ENCODE peak calls at places on chromosomes 7 and 10, in six cellular contexts. B is HCT116, W is tibial artery, X is AG04450, E is AG04449, L is cardiac fibroblast. A is an unnamed sample.

GRCh38 chr10:79111427-79111826 is 42.7 kb downstream of the ZMIZ1 start:
- DNase-seq in B (no peak), W (no peak), X (no peak), E (peak), L (peak), A (no peak)

GRCh38 chr7:116591202-116592040 is 66.6 kb downstream of the CAV1 start:
- DNase-seq in B (peak), W (no peak), X (no peak), E (no peak), L (peak), A (peak)

GRCh38 chr7:36037121-36037662 is 115.9 kb upstream of the EEPD1 start:
- DNase-seq in B (no peak), W (peak), X (no peak), E (no peak), L (peak), A (peak)

GRCh38 chr7:79988642-79989041 is 146.0 kb upstream of the GNAI1 start:
- DNase-seq in B (no peak), W (no peak), X (peak), E (peak), L (peak), A (peak)

GRCh38 chr10:113957013-113957412 is 86.7 kb upstream of the ADRB1 start:
- DNase-seq in B (no peak), W (no peak), X (peak), E (peak), L (peak), A (peak)

GRCh38 chr7:115533785-115534184 is 496.8 kb downstream of the TFEC start:
- DNase-seq in B (no peak), W (no peak), X (no peak), E (no peak), L (no peak), A (peak)

GRCh38 chr7:24622646-24623182 is 49.5 kb downstream of the PALS2 start:
- DNase-seq in B (no peak), W (no peak), X (no peak), E (no peak), L (no peak), A (no peak)

GRCh38 chr10:100075426-100076220 is 6.0 kb downstream of the CPN1 start:
- DNase-seq in B (no peak), W (no peak), X (no peak), E (no peak), L (no peak), A (no peak)

GRCh38 chr7:98870071-98870651 is 347 bp upstream of the TMEM130 start:
- DNase-seq in B (no peak), W (peak), X (no peak), E (no peak), L (peak), A (peak)

GRCh38 chr7:41268874-41269273 is 434.0 kb downstream of the INHBA start:
- DNase-seq in B (no peak), W (no peak), X (no peak), E (no peak), L (no peak), A (no peak)

GRCh38 chr7:17558558-17559332 is 260.3 kb downstream of the AHR start:
- DNase-seq in B (no peak), W (no peak), X (no peak), E (no peak), L (peak), A (no peak)

GRCh38 chr7:84058311-84059076 is 136.1 kb downstream of the SEMA3A start:
- DNase-seq in B (no peak), W (no peak), X (peak), E (peak), L (peak), A (peak)

GRCh38 chr10:122856902-122857301 is 11.2 kb upstream of the CUZD1 start:
- DNase-seq in B (no peak), W (no peak), X (no peak), E (no peak), L (no peak), A (peak)

GRCh38 chr7:27237735-27238334 is 4.8 kb upstream of the EVX1 start:
- DNase-seq in B (no peak), W (peak), X (no peak), E (peak), L (peak), A (peak)

GRCh38 chr10:71647526-71648354 is 71.8 kb downstream of the C10orf105 start:
- DNase-seq in B (no peak), W (no peak), X (no peak), E (no peak), L (no peak), A (no peak)

GRCh38 chr10:121708921-121709625 is 110.8 kb upstream of the FGFR2 start:
- DNase-seq in B (no peak), W (no peak), X (no peak), E (no peak), L (no peak), A (no peak)

GRCh38 chr7:41855798-41856197 is 152.9 kb upstream of the INHBA start:
- DNase-seq in B (no peak), W (no peak), X (no peak), E (no peak), L (peak), A (no peak)

GRCh38 chr7:104550362-104550761 is 222.0 kb downstream of the LHFPL3 start:
- DNase-seq in B (no peak), W (no peak), X (no peak), E (no peak), L (no peak), A (no peak)

GRCh38 chr7:2936301-2936700 is 92.2 kb upstream of the GNA12 start:
- DNase-seq in B (no peak), W (peak), X (no peak), E (no peak), L (no peak), A (no peak)

GRCh38 chr10:47309403-47310089 is 9.5 kb downstream of the GDF10 start:
- DNase-seq in B (no peak), W (no peak), X (no peak), E (no peak), L (peak), A (peak)

GRCh38 chr10:98301664-98302319 is 33.8 kb upstream of the LOXL4 start:
- DNase-seq in B (no peak), W (no peak), X (no peak), E (no peak), L (no peak), A (no peak)

GRCh38 chr7:127629268-127629854 is 11.4 kb upstream of the PAX4 start:
- DNase-seq in B (peak), W (no peak), X (no peak), E (no peak), L (no peak), A (no peak)

GRCh38 chr7:16357474-16357873 is 63.9 kb downstream of the CRPPA start:
- DNase-seq in B (no peak), W (no peak), X (no peak), E (no peak), L (no peak), A (no peak)

GRCh38 chr7:129784783-129785456 is 167.8 kb downstream of the UBE2H start:
- DNase-seq in B (no peak), W (no peak), X (no peak), E (no peak), L (no peak), A (no peak)

GRCh38 chr7:4631664-4632171 is 50.4 kb upstream of the FOXK1 start:
- DNase-seq in B (peak), W (peak), X (peak), E (peak), L (peak), A (peak)

GRCh38 chr7:96169439-96169838 is 152.5 kb downstream of the SLC25A13 start:
- DNase-seq in B (no peak), W (no peak), X (no peak), E (no peak), L (peak), A (peak)

GRCh38 chr7:74412603-74413002 is 41.1 kb upstream of the GTF2IRD1 start:
- DNase-seq in B (no peak), W (no peak), X (no peak), E (no peak), L (peak), A (peak)

GRCh38 chr7:43764807-43765491 is 6.5 kb downstream of the BLVRA start:
- DNase-seq in B (no peak), W (no peak), X (no peak), E (no peak), L (peak), A (peak)

GRCh38 chr10:10644317-10645111 is 373.2 kb upstream of the CELF2 start:
- DNase-seq in B (no peak), W (no peak), X (no peak), E (no peak), L (peak), A (peak)

GRCh38 chr10:73785721-73786511 is 510 bp downstream of the ZSWIM8 start:
- DNase-seq in B (no peak), W (no peak), X (no peak), E (no peak), L (peak), A (peak)

GRCh38 chr7:132275384-132275783 is 300.9 kb downstream of the PLXNA4 start:
- DNase-seq in B (no peak), W (no peak), X (no peak), E (no peak), L (no peak), A (no peak)

GRCh38 chr10:35127289-35127891 is 744 bp downstream of the CREM start:
- DNase-seq in B (no peak), W (peak), X (peak), E (no peak), L (peak), A (peak)

GRCh38 chr10:25177754-25178135 is 2.9 kb downstream of the GPR158 start:
- DNase-seq in B (no peak), W (no peak), X (no peak), E (no peak), L (no peak), A (no peak)

GRCh38 chr10:25175527-25176420 is 973 bp downstream of the GPR158 start:
- DNase-seq in B (no peak), W (no peak), X (no peak), E (no peak), L (no peak), A (peak)

GRCh38 chr10:25176421-25176968 is 1.7 kb downstream of the GPR158 start:
- DNase-seq in B (no peak), W (no peak), X (no peak), E (no peak), L (no peak), A (no peak)

GRCh38 chr10:25178411-25178810 is 3.6 kb downstream of the GPR158 start:
- DNase-seq in B (no peak), W (no peak), X (no peak), E (no peak), L (no peak), A (no peak)

GRCh38 chr10:25177093-25177753 is 2.4 kb downstream of the GPR158 start:
- DNase-seq in B (no peak), W (no peak), X (no peak), E (no peak), L (no peak), A (no peak)
- H3K4me3 ChIP-seq in B (no peak), W (no peak), X (no peak), E (no peak), L (peak), A (no peak)

DNA sequence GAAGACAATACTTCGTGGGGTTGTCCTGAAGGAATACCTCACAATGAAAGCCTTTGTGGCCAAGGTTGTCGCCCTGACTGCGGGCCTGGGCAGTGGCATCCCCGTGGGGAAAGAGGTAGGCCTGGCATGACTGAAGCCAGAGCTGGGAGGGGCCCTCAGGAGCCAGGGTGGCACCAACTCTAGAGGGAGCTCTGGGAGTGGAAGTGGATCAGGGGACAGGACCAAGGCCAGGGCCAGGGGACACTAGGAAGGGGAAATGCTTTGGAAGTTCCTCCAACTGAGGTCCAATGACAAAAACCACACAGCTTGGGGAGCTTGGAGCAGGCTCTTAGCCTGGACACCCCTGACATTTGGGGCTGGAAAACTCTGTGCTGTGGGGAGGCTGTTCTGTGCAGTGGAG is 5.8 kb downstream of the CLCN1 start:
- DNase-seq in B (no peak), W (no peak), X (no peak), E (no peak), L (peak), A (no peak)
- TF ChIP-seq CTCF in B (peak), W (no peak), X (no peak), E (no peak), L (peak), A (peak)

GRCh38 chr10:7866191-7866590 is 47.9 kb downstream of the TAF3 start:
- DNase-seq in B (no peak), W (no peak), X (no peak), E (no peak), L (no peak), A (no peak)

GRCh38 chr10:7876541-7877127 is 58.3 kb downstream of the TAF3 start:
- DNase-seq in B (no peak), W (no peak), X (no peak), E (no peak), L (no peak), A (no peak)

GRCh38 chr10:7874864-7875263 is 56.6 kb downstream of the TAF3 start:
- DNase-seq in B (no peak), W (no peak), X (no peak), E (no peak), L (no peak), A (no peak)

GRCh38 chr10:7872041-7872442 is 53.7 kb downstream of the TAF3 start:
- DNase-seq in B (peak), W (no peak), X (no peak), E (no peak), L (peak), A (peak)
- H3K4me3 ChIP-seq in B (no peak), W (no peak), X (peak), E (peak), L (peak), A (peak)

GRCh38 chr10:60446855-60447254 is 57.2 kb upstream of the ANK3 start:
- DNase-seq in B (no peak), W (no peak), X (no peak), E (no peak), L (peak), A (no peak)

GRCh38 chr10:60448246-60448645 is 58.6 kb upstream of the ANK3 start:
- DNase-seq in B (no peak), W (no peak), X (no peak), E (no peak), L (no peak), A (no peak)

GRCh38 chr10:60446070-60446833 is 56.6 kb upstream of the ANK3 start:
- DNase-seq in B (no peak), W (no peak), X (no peak), E (no peak), L (peak), A (peak)

GRCh38 chr10:60441515-60441914 is 51.8 kb upstream of the ANK3 start:
- DNase-seq in B (peak), W (no peak), X (no peak), E (no peak), L (no peak), A (peak)

DNA sequence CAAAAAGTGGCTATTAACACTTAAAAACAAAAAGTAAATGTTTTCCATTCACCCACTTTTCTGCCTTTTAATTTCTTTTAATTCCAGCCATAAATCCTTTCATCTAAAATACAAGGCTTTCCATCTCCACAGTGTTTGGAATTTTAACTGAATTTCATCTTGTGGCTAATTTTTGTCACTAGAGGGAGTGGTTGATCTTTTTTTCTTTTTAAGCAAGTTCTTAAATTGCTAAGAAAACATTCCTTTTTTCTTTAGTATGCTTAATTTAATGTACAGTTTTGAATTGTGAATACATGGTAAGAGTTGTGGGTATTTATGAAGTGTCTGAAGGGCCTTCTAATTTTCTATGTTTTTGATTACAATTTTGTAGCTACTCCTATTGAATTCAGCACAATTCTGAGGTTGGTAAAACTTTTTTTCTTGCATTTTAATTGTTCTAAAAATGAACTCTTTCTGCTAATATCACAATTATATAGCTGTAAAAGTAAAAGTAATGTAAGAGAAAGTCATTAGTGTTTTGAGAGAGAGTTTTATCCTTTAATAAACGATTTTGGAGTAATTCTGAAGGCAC is 54.9 kb upstream of the ANK3 start:
- DNase-seq in B (peak), W (no peak), X (no peak), E (no peak), L (peak), A (peak)
- TF ChIP-seq CTCF in B (peak), W (peak), X (peak), E (peak), L (peak), A (peak)

GRCh38 chr7:101651116-101651515 is 22.0 kb upstream of the MYL10 start:
- DNase-seq in B (no peak), W (no peak), X (no peak), E (no peak), L (no peak), A (no peak)
- H3K4me3 ChIP-seq in B (no peak), W (no peak), X (no peak), E (peak), L (no peak), A (no peak)

GRCh38 chr10:28147706-28148105 is 148.8 kb upstream of the ODAD2 start:
- DNase-seq in B (no peak), W (no peak), X (no peak), E (no peak), L (no peak), A (no peak)

GRCh38 chr10:28155726-28156125 is 147.1 kb downstream of the MPP7 start:
- DNase-seq in B (no peak), W (no peak), X (no peak), E (no peak), L (no peak), A (no peak)

GRCh38 chr10:28149760-28150159 is 150.9 kb upstream of the ODAD2 start:
- DNase-seq in B (no peak), W (no peak), X (no peak), E (no peak), L (no peak), A (no peak)

GRCh38 chr10:28157379-28157778 is 145.5 kb downstream of the MPP7 start:
- DNase-seq in B (no peak), W (no peak), X (no peak), E (no peak), L (no peak), A (no peak)

GRCh38 chr10:28151636-28152035 is 151.2 kb downstream of the MPP7 start:
- DNase-seq in B (no peak), W (no peak), X (no peak), E (no peak), L (no peak), A (no peak)
- TF ChIP-seq CTCF in B (no peak), W (no peak), X (no peak), E (no peak), L (no peak), A (no peak)

GRCh38 chr10:4271193-4271592 is 486.2 kb upstream of the KLF6 start:
- DNase-seq in B (no peak), W (no peak), X (no peak), E (no peak), L (no peak), A (no peak)
- H3K4me3 ChIP-seq in B (no peak), W (no peak), X (no peak), E (no peak), L (no peak), A (no peak)

GRCh38 chr7:120725376-120726039 is 132.4 kb downstream of the TSPAN12 start:
- DNase-seq in B (peak), W (no peak), X (no peak), E (peak), L (peak), A (peak)
- TF ChIP-seq CTCF in B (peak), W (peak), X (peak), E (peak), L (peak), A (peak)

GRCh38 chr7:30201921-30202320 is 67.1 kb downstream of the MTURN start:
- DNase-seq in B (no peak), W (no peak), X (no peak), E (no peak), L (no peak), A (no peak)

GRCh38 chr7:30199271-30199670 is 64.5 kb downstream of the MTURN start:
- DNase-seq in B (no peak), W (no peak), X (no peak), E (no peak), L (no peak), A (no peak)

GRCh38 chr7:30201161-30201666 is 66.4 kb downstream of the MTURN start:
- DNase-seq in B (no peak), W (no peak), X (no peak), E (no peak), L (no peak), A (no peak)

GRCh38 chr7:30200591-30200990 is 65.8 kb downstream of the MTURN start:
- DNase-seq in B (no peak), W (no peak), X (no peak), E (no peak), L (no peak), A (no peak)

DNA sequence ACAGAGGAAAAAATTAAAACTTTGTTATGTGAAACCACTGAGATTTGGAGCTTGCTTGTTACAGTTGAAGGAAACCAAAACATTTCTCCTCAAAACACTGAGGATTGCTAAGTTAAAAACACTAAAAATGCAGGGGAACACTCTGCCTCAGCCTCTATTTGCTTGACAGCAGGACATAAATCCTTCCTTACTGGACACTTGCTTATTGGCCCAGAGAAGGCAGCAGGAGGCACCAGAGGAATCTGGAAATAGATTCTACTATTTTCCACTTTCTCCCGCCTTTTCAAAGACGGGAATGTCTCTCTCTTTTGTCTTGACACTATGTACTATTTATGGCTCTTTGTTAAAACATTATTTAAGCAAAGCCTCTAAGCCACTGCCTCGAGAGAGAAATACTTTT is 67.9 kb downstream of the MTURN start:
- DNase-seq in B (no peak), W (no peak), X (no peak), E (no peak), L (no peak), A (no peak)
- H3K4me3 ChIP-seq in B (no peak), W (no peak), X (no peak), E (no peak), L (no peak), A (no peak)